ENCODE peak calls at places on chromosome 1, in eight cellular contexts. One of them, this sample, is unnamed.

GRCh38 chr1:19043579-19044443 is 87.3 kb upstream of the IFFO2 start:
- DNase-seq in A549: no peak
- DNase-seq in endothelial cell: no peak
- DNase-seq in glutamatergic neuron: no peak
- DNase-seq in tibial artery: peak; percentile 31
- DNase-seq in right lobe of liver: peak; percentile 13
- DNase-seq in tibial nerve: no peak
- DNase-seq in GM20000: no peak
- DNase-seq in this sample: no peak

GRCh38 chr1:221761354-221762002 is 19.6 kb upstream of the DUSP10 start:
- DNase-seq in tibial nerve: no peak
- DNase-seq in glutamatergic neuron: no peak
- DNase-seq in A549: no peak
- DNase-seq in endothelial cell: no peak
- DNase-seq in tibial artery: no peak
- DNase-seq in right lobe of liver: no peak
- DNase-seq in GM20000: peak; percentile 40
- DNase-seq in this sample: no peak

GRCh38 chr1:20486457-20487235 is 636 bp upstream of the CAMK2N1 start:
- DNase-seq in endothelial cell: peak; percentile 42
- DNase-seq in A549: peak; percentile 50
- DNase-seq in tibial artery: no peak
- DNase-seq in GM20000: no peak
- DNase-seq in right lobe of liver: peak; percentile 78
- DNase-seq in tibial nerve: no peak
- DNase-seq in glutamatergic neuron: peak; percentile 97
- DNase-seq in this sample: peak; percentile 85

GRCh38 chr1:171858701-171859100 is 17.4 kb downstream of the DNM3 start:
- DNase-seq in right lobe of liver: no peak
- DNase-seq in GM20000: no peak
- DNase-seq in tibial nerve: no peak
- DNase-seq in glutamatergic neuron: no peak
- DNase-seq in A549: no peak
- DNase-seq in endothelial cell: no peak
- DNase-seq in tibial artery: no peak
- DNase-seq in this sample: no peak

GRCh38 chr1:206754011-206754410 is 16.6 kb upstream of the IL19 start:
- DNase-seq in A549: no peak
- DNase-seq in endothelial cell: no peak
- DNase-seq in tibial nerve: no peak
- DNase-seq in glutamatergic neuron: no peak
- DNase-seq in right lobe of liver: no peak
- DNase-seq in tibial artery: no peak
- DNase-seq in GM20000: no peak
- DNase-seq in this sample: no peak

GRCh38 chr1:109198043-109198695 is 15.5 kb upstream of the SARS1 start:
- DNase-seq in tibial nerve: no peak
- DNase-seq in right lobe of liver: peak; percentile 50
- DNase-seq in glutamatergic neuron: no peak
- DNase-seq in endothelial cell: no peak
- DNase-seq in tibial artery: peak; percentile 88
- DNase-seq in A549: peak; percentile 51
- DNase-seq in GM20000: no peak
- DNase-seq in this sample: no peak

GRCh38 chr1:227945891-227946623 is 1.7 kb downstream of the WNT9A start:
- DNase-seq in right lobe of liver: peak; percentile 39
- DNase-seq in glutamatergic neuron: peak; percentile 41
- DNase-seq in tibial artery: peak; percentile 72
- DNase-seq in endothelial cell: peak; percentile 9
- DNase-seq in GM20000: peak; percentile 45
- DNase-seq in A549: peak; percentile 60
- DNase-seq in tibial nerve: peak; percentile 69
- DNase-seq in this sample: peak; percentile 29

GRCh38 chr1:27575861-27576331 is 28.0 kb downstream of the AHDC1 start:
- DNase-seq in endothelial cell: peak; percentile 59
- DNase-seq in right lobe of liver: peak; percentile 66
- DNase-seq in glutamatergic neuron: no peak
- DNase-seq in tibial nerve: no peak
- DNase-seq in GM20000: peak; percentile 81
- DNase-seq in tibial artery: peak; percentile 93
- DNase-seq in A549: peak; percentile 45
- DNase-seq in this sample: peak; percentile 59

GRCh38 chr1:154767315-154768240 is 102.5 kb downstream of the KCNN3 start:
- DNase-seq in tibial nerve: no peak
- DNase-seq in endothelial cell: no peak
- DNase-seq in glutamatergic neuron: no peak
- DNase-seq in A549: no peak
- DNase-seq in right lobe of liver: no peak
- DNase-seq in tibial artery: no peak
- DNase-seq in GM20000: no peak
- DNase-seq in this sample: no peak

GRCh38 chr1:177525176-177525575 is 354.4 kb downstream of the BRINP2 start:
- DNase-seq in right lobe of liver: no peak
- DNase-seq in endothelial cell: no peak
- DNase-seq in tibial artery: no peak
- DNase-seq in GM20000: no peak
- DNase-seq in A549: no peak
- DNase-seq in tibial nerve: no peak
- DNase-seq in glutamatergic neuron: no peak
- DNase-seq in this sample: no peak

GRCh38 chr1:12173631-12174121 is 6.9 kb downstream of the TNFRSF1B start:
- DNase-seq in tibial nerve: no peak
- DNase-seq in right lobe of liver: no peak
- DNase-seq in A549: no peak
- DNase-seq in tibial artery: peak; percentile 80
- DNase-seq in glutamatergic neuron: no peak
- DNase-seq in GM20000: peak; percentile 59
- DNase-seq in endothelial cell: no peak
- DNase-seq in this sample: no peak

GRCh38 chr1:225896937-225897549 is 8.1 kb upstream of the LEFTY1 start:
- DNase-seq in glutamatergic neuron: no peak
- DNase-seq in GM20000: peak; percentile 92
- DNase-seq in tibial artery: no peak
- DNase-seq in right lobe of liver: peak; percentile 77
- DNase-seq in A549: peak; percentile 52
- DNase-seq in tibial nerve: no peak
- DNase-seq in endothelial cell: no peak
- DNase-seq in this sample: no peak

GRCh38 chr1:18890704-18891103 is 11.7 kb downstream of the ALDH4A1 start:
- DNase-seq in endothelial cell: no peak
- DNase-seq in right lobe of liver: peak; percentile 43
- DNase-seq in tibial nerve: no peak
- DNase-seq in tibial artery: peak; percentile 85
- DNase-seq in glutamatergic neuron: no peak
- DNase-seq in GM20000: no peak
- DNase-seq in A549: no peak
- DNase-seq in this sample: no peak

GRCh38 chr1:63713627-63714481 is 60.0 kb upstream of the ROR1 start:
- DNase-seq in right lobe of liver: no peak
- DNase-seq in endothelial cell: no peak
- DNase-seq in A549: peak; percentile 51
- DNase-seq in glutamatergic neuron: no peak
- DNase-seq in tibial nerve: no peak
- DNase-seq in GM20000: no peak
- DNase-seq in tibial artery: no peak
- DNase-seq in this sample: no peak

GRCh38 chr1:150567341-150567716 is 12.1 kb downstream of the MCL1 start:
- DNase-seq in tibial artery: no peak
- DNase-seq in GM20000: peak; percentile 67
- DNase-seq in tibial nerve: no peak
- DNase-seq in right lobe of liver: no peak
- DNase-seq in A549: no peak
- DNase-seq in endothelial cell: no peak
- DNase-seq in glutamatergic neuron: no peak
- DNase-seq in this sample: no peak

GRCh38 chr1:43529206-43529731 is 1.4 kb upstream of the PTPRF start:
- DNase-seq in endothelial cell: peak; percentile 84
- DNase-seq in glutamatergic neuron: peak; percentile 89
- DNase-seq in tibial nerve: peak; percentile 81
- DNase-seq in tibial artery: peak; percentile 90
- DNase-seq in GM20000: peak; percentile 89
- DNase-seq in A549: peak; percentile 69
- DNase-seq in right lobe of liver: peak; percentile 86
- DNase-seq in this sample: peak; percentile 78

GRCh38 chr1:20185834-20186782 is at the start of the genes PLA2G2C and UBXN10:
- DNase-seq in endothelial cell: peak; percentile 52
- DNase-seq in GM20000: peak; percentile 64
- DNase-seq in tibial artery: no peak
- DNase-seq in right lobe of liver: peak; percentile 81
- DNase-seq in tibial nerve: no peak
- DNase-seq in glutamatergic neuron: peak; percentile 82
- DNase-seq in A549: no peak
- DNase-seq in this sample: peak; percentile 53

GRCh38 chr1:10378071-10378841 is 20.6 kb upstream of the PGD start:
- DNase-seq in right lobe of liver: peak; percentile 52
- DNase-seq in glutamatergic neuron: no peak
- DNase-seq in A549: peak; percentile 62
- DNase-seq in GM20000: peak; percentile 35
- DNase-seq in tibial artery: no peak
- DNase-seq in endothelial cell: no peak
- DNase-seq in tibial nerve: no peak
- DNase-seq in this sample: no peak

GRCh38 chr1:11025618-11026017 is 13.2 kb downstream of the TARDBP start:
- DNase-seq in A549: no peak
- DNase-seq in endothelial cell: no peak
- DNase-seq in right lobe of liver: no peak
- DNase-seq in tibial artery: no peak
- DNase-seq in GM20000: no peak
- DNase-seq in tibial nerve: no peak
- DNase-seq in glutamatergic neuron: no peak
- DNase-seq in this sample: no peak

GRCh38 chr1:109821221-109821669 is 57.5 kb upstream of the EPS8L3 start:
- DNase-seq in tibial nerve: peak; percentile 42
- DNase-seq in right lobe of liver: peak; percentile 48
- DNase-seq in endothelial cell: no peak
- DNase-seq in tibial artery: peak; percentile 96
- DNase-seq in A549: peak; percentile 56
- DNase-seq in GM20000: no peak
- DNase-seq in glutamatergic neuron: no peak
- DNase-seq in this sample: no peak

GRCh38 chr1:101191049-101191448 is 45.8 kb upstream of the S1PR1 start:
- DNase-seq in endothelial cell: no peak
- DNase-seq in GM20000: no peak
- DNase-seq in tibial artery: no peak
- DNase-seq in A549: no peak
- DNase-seq in glutamatergic neuron: no peak
- DNase-seq in tibial nerve: no peak
- DNase-seq in right lobe of liver: no peak
- DNase-seq in this sample: no peak
- TF ChIP-seq CTCF in endothelial cell: no peak
- TF ChIP-seq CTCF in GM20000: no peak
- TF ChIP-seq CTCF in tibial artery: no peak
- TF ChIP-seq CTCF in A549: no peak
- TF ChIP-seq CTCF in glutamatergic neuron: no peak
- TF ChIP-seq CTCF in tibial nerve: no peak
- TF ChIP-seq CTCF in right lobe of liver: no peak
- TF ChIP-seq CTCF in this sample: no peak

GRCh38 chr1:2181271-2181670 is 13.3 kb downstream of the FAAP20 start:
- DNase-seq in glutamatergic neuron: no peak
- DNase-seq in right lobe of liver: no peak
- DNase-seq in A549: no peak
- DNase-seq in endothelial cell: no peak
- DNase-seq in tibial nerve: no peak
- DNase-seq in GM20000: no peak
- DNase-seq in tibial artery: no peak
- DNase-seq in this sample: no peak
- TF ChIP-seq CTCF in glutamatergic neuron: no peak
- TF ChIP-seq CTCF in right lobe of liver: no peak
- TF ChIP-seq CTCF in A549: no peak
- TF ChIP-seq CTCF in endothelial cell: no peak
- TF ChIP-seq CTCF in tibial nerve: no peak
- TF ChIP-seq CTCF in GM20000: no peak
- TF ChIP-seq CTCF in tibial artery: no peak
- TF ChIP-seq CTCF in this sample: no peak

GRCh38 chr1:201618375-201618774 is 79.4 kb downstream of the NAV1 start:
- DNase-seq in glutamatergic neuron: no peak
- DNase-seq in right lobe of liver: no peak
- DNase-seq in GM20000: no peak
- DNase-seq in endothelial cell: no peak
- DNase-seq in tibial artery: no peak
- DNase-seq in tibial nerve: no peak
- DNase-seq in A549: no peak
- DNase-seq in this sample: no peak

GRCh38 chr1:201617157-201617556 is 78.2 kb downstream of the NAV1 start:
- DNase-seq in A549: no peak
- DNase-seq in right lobe of liver: no peak
- DNase-seq in glutamatergic neuron: no peak
- DNase-seq in tibial nerve: no peak
- DNase-seq in GM20000: no peak
- DNase-seq in endothelial cell: no peak
- DNase-seq in tibial artery: no peak
- DNase-seq in this sample: no peak

GRCh38 chr1:201622353-201622752 is 83.4 kb downstream of the NAV1 start:
- DNase-seq in endothelial cell: no peak
- DNase-seq in A549: no peak
- DNase-seq in tibial nerve: no peak
- DNase-seq in GM20000: no peak
- DNase-seq in tibial artery: no peak
- DNase-seq in glutamatergic neuron: no peak
- DNase-seq in right lobe of liver: no peak
- DNase-seq in this sample: no peak

GRCh38 chr1:201622824-201623223 is 83.9 kb downstream of the NAV1 start:
- DNase-seq in glutamatergic neuron: no peak
- DNase-seq in tibial nerve: no peak
- DNase-seq in A549: no peak
- DNase-seq in GM20000: no peak
- DNase-seq in right lobe of liver: no peak
- DNase-seq in endothelial cell: no peak
- DNase-seq in tibial artery: no peak
- DNase-seq in this sample: no peak

DNA sequence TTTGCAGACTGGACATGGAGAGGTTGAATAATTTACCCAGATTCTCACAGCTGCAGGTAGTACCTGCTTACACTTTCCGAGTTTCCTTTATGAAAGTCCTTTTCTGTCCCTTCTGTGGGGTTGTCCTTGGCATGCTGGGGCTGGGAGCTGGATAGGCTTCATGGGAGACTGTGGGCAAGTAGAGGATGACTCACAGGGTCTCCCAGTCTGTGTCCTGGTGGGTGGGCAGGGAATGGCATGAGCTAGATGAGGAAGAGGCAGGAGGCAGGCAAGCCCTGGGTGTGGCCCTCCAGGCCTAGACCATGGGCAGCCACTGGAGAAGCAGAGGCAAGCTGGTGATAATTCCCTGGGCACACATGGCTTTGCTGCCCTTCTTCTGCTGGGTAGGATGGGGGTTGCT is 80.6 kb downstream of the NAV1 start:
- DNase-seq in A549: no peak
- DNase-seq in GM20000: no peak
- DNase-seq in glutamatergic neuron: no peak
- DNase-seq in tibial nerve: no peak
- DNase-seq in tibial artery: no peak
- DNase-seq in right lobe of liver: no peak
- DNase-seq in endothelial cell: no peak
- DNase-seq in this sample: no peak
- TF ChIP-seq CTCF in A549: no peak
- TF ChIP-seq CTCF in GM20000: no peak
- TF ChIP-seq CTCF in glutamatergic neuron: no peak
- TF ChIP-seq CTCF in tibial nerve: no peak
- TF ChIP-seq CTCF in tibial artery: no peak
- TF ChIP-seq CTCF in right lobe of liver: no peak
- TF ChIP-seq CTCF in endothelial cell: no peak
- TF ChIP-seq CTCF in this sample: no peak

GRCh38 chr1:97778718-97779117 is 142.1 kb downstream of the DPYD start:
- DNase-seq in glutamatergic neuron: no peak
- DNase-seq in endothelial cell: no peak
- DNase-seq in GM20000: no peak
- DNase-seq in tibial nerve: no peak
- DNase-seq in right lobe of liver: no peak
- DNase-seq in A549: no peak
- DNase-seq in tibial artery: no peak
- DNase-seq in this sample: no peak
- TF ChIP-seq CTCF in glutamatergic neuron: no peak
- TF ChIP-seq CTCF in endothelial cell: no peak
- TF ChIP-seq CTCF in GM20000: no peak
- TF ChIP-seq CTCF in tibial nerve: no peak
- TF ChIP-seq CTCF in right lobe of liver: no peak
- TF ChIP-seq CTCF in A549: peak; percentile 21
- TF ChIP-seq CTCF in tibial artery: no peak
- TF ChIP-seq CTCF in this sample: no peak

This sample was measured in progenitor cell of endocrine pancreas.